ENCODE peak calls at places on chromosomes 7 and 10, in four cellular contexts. N is lower leg skin; S is activated CD4-positive, alpha-beta T cell treated with anti-CD3 and anti-CD28 coated beads for 4 hours; F is NCI-H2081. P is an unnamed sample.

GRCh38 chr10:104254493-104255243 is at the start of gene GSTO1:
- DNase-seq in N (peak; percentile 85), S (peak; percentile 44), F (peak; percentile 27), P (peak; percentile 67)

GRCh38 chr7:82528577-82529305 is 85.2 kb upstream of the CACNA2D1 start:
- DNase-seq in N (no peak), S (no peak), F (no peak), P (no peak)

GRCh38 chr7:151968357-151968756 is 12.1 kb downstream of the GALNTL5 start:
- DNase-seq in N (peak; percentile 59), S (no peak), F (no peak), P (no peak)

GRCh38 chr7:99860281-99861127 is 16.3 kb downstream of the OR2AE1 start:
- DNase-seq in N (no peak), S (no peak), F (no peak), P (no peak)

GRCh38 chr7:131071786-131072504 is 255.7 kb upstream of the MKLN1 start:
- DNase-seq in N (no peak), S (no peak), F (peak; percentile 10), P (no peak)

GRCh38 chr10:103612462-103613365 is 119.2 kb downstream of the NEURL1 start:
- DNase-seq in N (no peak), S (no peak), F (no peak), P (no peak)

GRCh38 chr7:22269963-22270362 is 87.0 kb downstream of the RAPGEF5 start:
- DNase-seq in N (no peak), S (no peak), F (peak; percentile 36), P (no peak)

GRCh38 chr7:5210751-5211338 is 20.8 kb downstream of the WIPI2 start:
- DNase-seq in N (no peak), S (no peak), F (no peak), P (no peak)

GRCh38 chr10:62692085-62692484 is 112.4 kb upstream of the ADO start:
- DNase-seq in N (no peak), S (no peak), F (no peak), P (no peak)

GRCh38 chr7:94391716-94392390 is 2.8 kb upstream of the COL1A2 start:
- DNase-seq in N (no peak), S (no peak), F (no peak), P (no peak)

GRCh38 chr7:7913506-7913905 is 55.1 kb upstream of the GLCCI1 start:
- DNase-seq in N (no peak), S (no peak), F (no peak), P (no peak)

GRCh38 chr10:119246862-119247549 is 39.6 kb downstream of the GRK5 start:
- DNase-seq in N (no peak), S (no peak), F (no peak), P (no peak)

GRCh38 chr7:33220231-33220630 is 90.9 kb downstream of the BBS9 start:
- DNase-seq in N (no peak), S (no peak), F (no peak), P (no peak)

GRCh38 chr10:133126431-133127290 is 33.4 kb upstream of the KNDC1 start:
- DNase-seq in N (no peak), S (no peak), F (no peak), P (no peak)

GRCh38 chr7:80263821-80264220 is 129.2 kb downstream of the GNAI1 start:
- DNase-seq in N (no peak), S (no peak), F (no peak), P (no peak)

GRCh38 chr7:157693521-157694388 is 357.0 kb downstream of the DNAJB6 start:
- DNase-seq in N (no peak), S (no peak), F (no peak), P (no peak)

GRCh38 chr7:17689361-17689760 is 250.9 kb downstream of the SNX13 start:
- DNase-seq in N (no peak), S (no peak), F (no peak), P (no peak)

GRCh38 chr10:55803055-55803454 is 558.0 kb downstream of the ZWINT start:
- DNase-seq in N (no peak), S (no peak), F (no peak), P (no peak)

GRCh38 chr10:71981868-71982230 is 17.7 kb downstream of the CHST3 start:
- DNase-seq in N (no peak), S (no peak), F (no peak), P (no peak)

GRCh38 chr7:112036071-112036470 is 170.1 kb downstream of the DOCK4 start:
- DNase-seq in N (no peak), S (no peak), F (no peak), P (no peak)

GRCh38 chr10:17335065-17335464 is 107.0 kb downstream of the VIM start:
- DNase-seq in N (no peak), S (no peak), F (no peak), P (no peak)